ENCODE peak calls at places on chromosomes 4 and X, in ten cellular contexts. I is astrocyte, F is heart left ventricle, J is heart right ventricle, K is kidney, Q is A549, S is SK-N-SH, A is ovary, B is right lobe of liver, T is NT2/D1. Y is an unnamed sample.

GRCh38 chr4:185892165-185892564 is 80.2 kb upstream of the SORBS2 start:
- DNase-seq in S (no peak), K (no peak), B (no peak), A (no peak), I (no peak), J (no peak), Q (no peak), T (no peak), F (no peak), Y (no peak)

GRCh38 chr4:27414867-27415266 is 554.2 kb downstream of the STIM2 start:
- DNase-seq in S (no peak), A (no peak), I (no peak), F (no peak), T (no peak), Q (no peak), J (no peak), B (no peak), K (no peak), Y (no peak)

GRCh38 chrX:131277543-131278115 is 11.5 kb downstream of the IGSF1 start:
- DNase-seq in J (no peak), B (no peak), F (no peak), K (no peak), T (no peak), I (no peak), S (no peak), A (no peak), Q (no peak), Y (no peak)

GRCh38 chr4:128830906-128831525 is 21.5 kb downstream of the JADE1 start:
- DNase-seq in B (no peak), S (no peak), J (no peak), Q (no peak), A (no peak), F (no peak), T (no peak), K (no peak), I (no peak), Y (no peak)

GRCh38 chr4:121688261-121688660 is 8.5 kb downstream of the ANXA5 start:
- DNase-seq in A (no peak), S (no peak), I (no peak), Q (no peak), B (no peak), F (no peak), T (no peak), K (no peak), J (no peak), Y (no peak)

GRCh38 chr4:24594887-24595286 is 10.5 kb upstream of the DHX15 start:
- DNase-seq in B (no peak), J (no peak), S (no peak), Q (peak; percentile 10), K (no peak), T (no peak), I (peak; percentile 47), A (no peak), F (no peak), Y (no peak)

GRCh38 chr4:188002751-188003150 is 7.2 kb downstream of the ZFP42 start:
- DNase-seq in S (no peak), B (no peak), I (no peak), T (no peak), Q (no peak), A (no peak), K (no peak), F (no peak), J (no peak), Y (no peak)

GRCh38 chr4:38310446-38311043 is 350.3 kb downstream of the PTTG2 start:
- DNase-seq in B (no peak), T (no peak), I (peak; percentile 51), A (no peak), S (no peak), K (no peak), Q (no peak), J (no peak), F (no peak), Y (peak; percentile 28)

GRCh38 chr4:108399610-108400265 is 220.6 kb upstream of the RPL34 start:
- DNase-seq in F (no peak), K (no peak), B (no peak), Q (no peak), T (no peak), A (no peak), J (no peak), I (no peak), S (no peak), Y (no peak)

GRCh38 chr4:111268769-111269414 is 646.0 kb upstream of the PITX2 start:
- DNase-seq in B (no peak), A (no peak), F (no peak), T (no peak), J (no peak), K (no peak), Q (no peak), S (no peak), I (peak; percentile 71), Y (peak; percentile 51)

GRCh38 chrX:70998402-70999027 is 67.6 kb upstream of the SLC7A3 start:
- DNase-seq in S (no peak), B (no peak), I (peak; percentile 57), J (peak; percentile 10), T (peak; percentile 46), A (peak; percentile 41), K (no peak), Q (no peak), F (no peak), Y (peak; percentile 30)

GRCh38 chr4:15327311-15328298 is 100.2 kb upstream of the C1QTNF7 start:
- DNase-seq in I (peak; percentile 63), A (no peak), T (no peak), K (no peak), J (peak; percentile 13), S (no peak), F (no peak), Q (no peak), B (no peak), Y (peak; percentile 89)

GRCh38 chr4:108149588-108150380 is 18.9 kb downstream of the LEF1 start:
- DNase-seq in Q (no peak), F (no peak), K (no peak), S (no peak), T (no peak), A (no peak), J (no peak), B (no peak), I (peak; percentile 81), Y (peak; percentile 43)

GRCh38 chr4:2331519-2332200 is 69.8 kb upstream of the MXD4 start:
- DNase-seq in Q (no peak), S (no peak), K (peak; percentile 58), F (no peak), J (no peak), I (no peak), A (no peak), B (no peak), T (no peak), Y (no peak)

GRCh38 chr4:127012549-127012948 is 620.2 kb upstream of the INTU start:
- DNase-seq in F (no peak), T (no peak), J (no peak), B (no peak), K (no peak), A (no peak), Q (no peak), I (peak; percentile 85), S (no peak), Y (peak; percentile 57)

DNA sequence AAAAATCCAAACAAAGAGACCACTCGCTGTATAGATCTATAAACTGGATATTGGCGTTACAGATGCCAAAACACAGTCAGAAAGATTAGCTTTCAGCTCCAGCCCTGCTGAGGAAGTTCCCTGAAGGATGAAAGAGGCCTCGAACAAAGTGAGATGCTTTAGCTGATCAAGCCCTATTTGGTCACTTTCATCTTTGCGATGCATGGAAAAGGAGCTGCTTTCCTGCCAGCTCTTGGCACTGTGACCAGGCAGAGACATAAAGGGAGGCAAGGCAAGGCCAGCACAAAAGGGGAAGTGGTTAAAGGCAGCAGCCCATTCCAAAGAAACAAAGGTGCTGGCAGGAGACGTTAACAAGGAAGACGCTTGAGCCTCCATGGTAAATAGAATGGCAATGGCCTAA is 617.1 kb upstream of the INTU start:
- DNase-seq in I (peak; percentile 16), J (no peak), F (no peak), B (no peak), K (no peak), S (no peak), A (no peak), Q (no peak), T (no peak), Y (no peak)
- H3K4me3 ChIP-seq in I (no peak overlapping the region), J (no peak overlapping the region), F (no peak overlapping the region), B (no peak overlapping the region), K (no peak overlapping the region), S (no peak overlapping the region), A (no peak overlapping the region), Q (no peak overlapping the region), T (no peak overlapping the region), Y (no peak overlapping the region)

GRCh38 chr4:159158083-159158617 is 55.3 kb downstream of the RAPGEF2 start:
- DNase-seq in F (no peak), B (no peak), K (no peak), Q (no peak), A (no peak), S (no peak), T (no peak), J (no peak), I (no peak), Y (no peak)
- H3K4me1 ChIP-seq in F (peaks cover 22% of the 10 kb centered on the region), B (peaks cover 34% of the 10 kb centered on the region), K (peaks cover 5% of the 10 kb centered on the region), Q (peaks cover 5% of the 10 kb centered on the region), A (peaks cover 3% of the 10 kb centered on the region), S (peaks cover 19% of the 10 kb centered on the region), T (no peaks in the 10 kb centered on the region), J (peaks cover 100% of the 10 kb centered on the region), I (no peaks in the 10 kb centered on the region), Y (no peaks in the 10 kb centered on the region)

GRCh38 chr4:87840149-87840548 is 7.4 kb downstream of the MEPE start:
- DNase-seq in J (no peak), A (no peak), F (no peak), I (no peak), K (no peak), S (no peak), T (no peak), B (no peak), Q (no peak), Y (no peak)
- H3K4me3 ChIP-seq in J (no peak overlapping the region), A (no peak overlapping the region), F (no peak overlapping the region), I (no peak overlapping the region), K (no peak overlapping the region), S (no peak overlapping the region), T (no peak overlapping the region), B (no peak overlapping the region), Q (no peak overlapping the region), Y (no peak overlapping the region)

GRCh38 chrX:120457766-120458180 is 11.3 kb downstream of the LAMP2 start:
- DNase-seq in B (no peak), K (no peak), I (peak; percentile 90), Q (no peak), A (no peak), T (no peak), S (no peak), J (no peak), F (no peak), Y (peak; percentile 87)

GRCh38 chrX:120453985-120454384 is 15.1 kb downstream of the LAMP2 start:
- DNase-seq in B (no peak), K (no peak), I (peak; percentile 30), J (no peak), S (no peak), Q (no peak), T (no peak), A (no peak), F (no peak), Y (no peak)

GRCh38 chrX:120452131-120452530 is 17.0 kb downstream of the LAMP2 start:
- DNase-seq in K (no peak), J (no peak), F (no peak), I (no peak), T (no peak), S (peak; percentile 50), A (no peak), B (no peak), Q (peak; percentile 8), Y (peak; percentile 59)

GRCh38 chrX:120459313-120459712 is 9.8 kb downstream of the LAMP2 start:
- DNase-seq in F (no peak), I (no peak), S (no peak), T (no peak), J (no peak), Q (no peak), A (no peak), K (no peak), B (no peak), Y (no peak)

GRCh38 chrX:120456973-120457372 is 12.1 kb downstream of the LAMP2 start:
- DNase-seq in I (peak; percentile 62), J (no peak), K (no peak), T (no peak), Q (no peak), S (no peak), A (no peak), F (no peak), B (no peak), Y (peak; percentile 31)
- H3K4me1 ChIP-seq in I (peaks cover 14% of the 10 kb centered on the region), J (peaks cover 25% of the 10 kb centered on the region), K (no peaks in the 10 kb centered on the region), T (no peaks in the 10 kb centered on the region), Q (no peaks in the 10 kb centered on the region), S (no peaks in the 10 kb centered on the region), A (peaks cover 2% of the 10 kb centered on the region), F (no peaks in the 10 kb centered on the region), B (peaks cover 6% of the 10 kb centered on the region), Y (peaks cover 16% of the 10 kb centered on the region)